ENCODE peak calls at places on chromosomes 7 and 10, in seven cellular contexts. K is heart left ventricle, Z is upper lobe of right lung, Q is fibroblast of mammary gland, G is stomach, C is body of pancreas, W is NT2/D1. M is an unnamed sample.

GRCh38 chr7:101108961-101109360 is 17.9 kb upstream of the SERPINE1 start:
- DNase-seq in Z (no peak), K (no peak), C (no peak), Q (no peak), W (no peak), G (no peak), M (no peak)

GRCh38 chr7:116732788-116733709 is 61.1 kb downstream of the MET start:
- DNase-seq in Q (no peak), W (no peak), Z (no peak), G (no peak), K (no peak), C (no peak), M (no peak)

GRCh38 chr7:28700790-28701203 is 257.3 kb downstream of the TRIL start:
- DNase-seq in Z (no peak), W (no peak), G (no peak), C (no peak), K (no peak), Q (no peak), M (no peak)

GRCh38 chr7:28975987-28976386 is 17.9 kb upstream of the TRIL start:
- DNase-seq in K (no peak), Q (peak), Z (no peak), C (no peak), W (no peak), G (no peak), M (no peak)

GRCh38 chr10:47092822-47093221 is 181.6 kb downstream of the PTPN20 start:
- DNase-seq in C (peak), Q (no peak), G (no peak), K (no peak), W (no peak), Z (peak), M (no peak)

GRCh38 chr7:2820508-2820934 is 23.6 kb downstream of the GNA12 start:
- DNase-seq in C (peak), Q (peak), K (peak), W (no peak), G (peak), Z (peak), M (no peak)

GRCh38 chr7:87231243-87231642 is 11.7 kb upstream of the TMEM243 start:
- DNase-seq in W (no peak), K (peak), Q (no peak), Z (no peak), C (peak), G (peak), M (peak)

GRCh38 chr10:93954726-93955363 is 38.9 kb upstream of the PLCE1 start:
- DNase-seq in C (no peak), K (no peak), Q (peak), G (no peak), Z (no peak), W (no peak), M (no peak)

GRCh38 chr7:94509264-94509878 is at the start of gene CASD1:
- DNase-seq in C (peak), K (peak), Z (peak), Q (no peak), G (peak), W (no peak), M (peak)

GRCh38 chr10:114087655-114088054 is 44.0 kb downstream of the ADRB1 start:
- DNase-seq in Z (no peak), G (no peak), Q (no peak), C (no peak), W (no peak), K (no peak), M (no peak)

GRCh38 chr10:17412323-17412722 is 42.1 kb downstream of the ST8SIA6 start:
- DNase-seq in W (no peak), Q (no peak), Z (no peak), G (no peak), C (no peak), K (no peak), M (no peak)
- H3K4me3 ChIP-seq in W (no peak), Q (no peak), Z (no peak), G (no peak), C (no peak), K (no peak), M (no peak)

DNA sequence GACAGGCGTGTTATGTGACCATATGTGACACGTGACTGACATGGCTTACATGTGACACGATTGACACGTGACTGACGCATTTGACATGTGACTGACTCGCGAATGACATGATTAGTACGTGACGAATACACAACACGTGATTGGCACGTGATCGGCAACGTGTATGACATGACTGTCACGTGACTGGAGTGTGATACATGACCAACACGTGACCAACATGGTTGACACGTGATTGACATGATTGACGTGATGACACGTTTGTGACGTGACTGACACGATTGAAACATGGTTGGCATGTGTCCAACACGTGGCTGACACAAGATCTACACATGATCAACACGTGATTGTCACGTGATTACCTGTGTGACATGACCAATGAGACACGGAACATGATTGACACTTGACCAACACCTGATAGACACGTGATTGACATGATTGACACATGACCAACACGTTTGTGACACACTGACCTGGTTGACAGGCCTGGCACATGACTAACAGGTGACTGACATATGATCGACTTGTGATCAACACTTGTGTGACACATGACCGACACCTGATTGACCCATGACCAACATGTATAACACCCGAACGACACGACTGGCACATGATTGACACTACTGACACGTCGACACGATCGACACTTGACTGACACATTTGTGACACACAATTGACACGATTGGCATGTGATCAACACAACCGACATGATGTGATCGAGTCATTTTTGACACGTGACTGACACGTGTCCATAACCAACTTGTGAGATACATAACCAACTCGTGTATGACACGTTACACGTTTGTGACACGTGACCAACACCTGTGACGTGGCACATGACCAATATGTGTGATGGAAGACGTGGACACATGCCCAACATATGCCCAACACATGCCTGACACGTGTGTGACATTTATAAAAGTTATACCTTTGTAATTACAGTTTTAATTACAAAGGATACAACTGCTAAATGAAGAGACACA is 21.1 kb downstream of the CRPPA start:
- DNase-seq in C (no peak), G (no peak), W (no peak), Q (no peak), Z (no peak), K (no peak), M (no peak)
- H3K4me3 ChIP-seq in C (no peak), G (no peak), W (no peak), Q (no peak), Z (no peak), K (no peak), M (no peak)

GRCh38 chr7:114243646-114244045 is 171.0 kb upstream of the FOXP2 start:
- DNase-seq in K (no peak), Q (no peak), G (no peak), Z (no peak), W (no peak), C (no peak), M (no peak)

GRCh38 chr7:114243019-114243507 is 171.6 kb upstream of the FOXP2 start:
- DNase-seq in W (no peak), Q (peak), K (no peak), C (no peak), Z (no peak), G (no peak), M (no peak)
- H3K4me3 ChIP-seq in W (no peak), Q (no peak), K (no peak), C (no peak), Z (no peak), G (no peak), M (no peak)

GRCh38 chr7:158741294-158741666 is 36.7 kb upstream of the NCAPG2 start:
- DNase-seq in Q (no peak), C (no peak), W (no peak), Z (no peak), K (no peak), G (no peak), M (no peak)

GRCh38 chr7:158740013-158740656 is 35.5 kb upstream of the NCAPG2 start:
- DNase-seq in W (no peak), K (no peak), C (no peak), Z (no peak), G (peak), Q (peak), M (no peak)

GRCh38 chr7:158740657-158741293 is 36.2 kb upstream of the NCAPG2 start:
- DNase-seq in Q (peak), W (no peak), K (peak), Z (no peak), C (no peak), G (no peak), M (no peak)

GRCh38 chr7:158737064-158737695 is 32.6 kb upstream of the NCAPG2 start:
- DNase-seq in C (no peak), Q (no peak), Z (no peak), W (no peak), K (no peak), G (no peak), M (no peak)

DNA sequence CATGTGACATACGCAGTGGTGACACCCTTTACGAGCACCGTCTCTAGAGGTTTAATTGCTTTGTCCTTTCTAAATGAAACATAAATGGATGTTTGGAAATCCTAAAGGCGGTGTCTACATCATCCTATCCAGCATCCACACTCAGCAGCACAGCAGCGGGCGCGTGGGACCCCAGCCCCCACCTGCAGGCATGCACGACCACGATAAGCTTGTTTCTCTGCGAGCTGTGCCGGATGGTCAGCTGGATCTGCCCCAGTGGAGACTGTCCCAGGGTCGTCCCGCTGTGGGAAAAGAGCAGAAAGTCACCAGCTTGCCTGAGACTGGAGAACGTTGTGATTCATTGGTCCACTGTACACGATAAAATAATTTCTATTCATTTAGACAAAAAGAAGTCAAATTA is 34.2 kb upstream of the NCAPG2 start:
- DNase-seq in C (no peak), G (no peak), K (no peak), Q (no peak), Z (no peak), W (no peak), M (no peak)
- H3K4me3 ChIP-seq in C (no peak), G (no peak), K (no peak), Q (no peak), Z (no peak), W (no peak), M (no peak)

DNA sequence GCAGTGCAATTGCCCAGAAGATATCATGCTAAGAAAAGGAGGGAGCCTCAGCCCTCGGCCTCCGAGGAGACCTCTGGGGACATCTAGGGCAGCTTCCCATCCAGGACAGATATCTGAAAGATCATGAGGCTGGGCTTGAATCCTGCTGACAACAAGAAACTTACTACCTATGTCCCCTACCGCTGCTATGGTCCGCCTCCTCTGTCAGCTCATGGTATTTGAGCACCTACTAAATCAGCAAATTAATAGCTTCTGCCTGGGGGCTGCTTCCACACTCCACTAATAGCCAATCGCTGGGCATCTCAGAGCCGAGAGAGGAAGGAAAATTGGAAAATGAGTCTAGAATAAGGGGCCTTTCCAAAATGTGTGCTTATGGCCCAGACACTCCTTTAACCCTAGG is 89.7 kb downstream of the PARP12 start:
- DNase-seq in Q (no peak), K (no peak), W (no peak), Z (no peak), G (no peak), C (no peak), M (no peak)
- H3K4me3 ChIP-seq in Q (no peak), K (no peak), W (no peak), Z (no peak), G (no peak), C (no peak), M (no peak)

DNA sequence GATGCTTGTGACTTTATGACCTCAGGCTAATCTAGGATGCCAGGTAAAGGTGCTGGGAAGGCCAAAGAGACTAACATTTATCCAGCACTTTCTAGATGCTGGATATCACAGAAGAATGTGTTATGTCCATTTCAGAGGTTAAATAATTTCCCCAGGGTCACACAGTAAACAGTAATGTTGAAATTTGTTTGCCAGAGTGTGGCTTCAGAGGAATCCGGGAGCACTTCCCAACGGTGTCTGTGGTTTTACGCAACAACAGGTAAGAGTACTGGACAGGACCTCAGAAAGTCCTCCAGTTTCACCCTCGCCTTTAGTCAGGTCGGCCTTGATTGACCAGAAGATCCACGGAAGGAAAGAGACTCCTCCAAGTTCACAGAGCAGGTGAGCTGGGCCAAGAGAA is 1.7 kb downstream of the SHTN1 start:
- DNase-seq in Z (no peak), K (no peak), G (no peak), Q (no peak), W (no peak), C (no peak), M (no peak)
- H3K4me3 ChIP-seq in Z (no peak), K (no peak), G (no peak), Q (no peak), W (no peak), C (no peak), M (no peak)

GRCh38 chr10:42816917-42817316 is 34.3 kb downstream of the BMS1 start:
- DNase-seq in G (no peak), Q (no peak), C (no peak), Z (no peak), K (no peak), W (no peak), M (no peak)
- H3K4me3 ChIP-seq in G (no peak), Q (no peak), C (no peak), Z (no peak), K (no peak), W (no peak), M (no peak)

M was measured in BE2C.